ENCODE peak calls at places on chromosomes 13 and 19, in five cellular contexts. E is hepatocyte, F is SK-N-SH, N is neural progenitor cell, W is PC-3. C is an unnamed sample.

GRCh38 chr19:7076151-7076550 is 6.6 kb downstream of the ZNF557 start:
- DNase-seq in E (no peak), F (no peak), N (no peak), W (no peak), C (no peak)

GRCh38 chr13:26497991-26498423 is 59.5 kb upstream of the WASF3 start:
- DNase-seq in E (no peak), F (no peak), N (no peak), W (peak), C (no peak)

GRCh38 chr19:48844472-48844871 is 8.2 kb upstream of the HSD17B14 start:
- DNase-seq in E (no peak), F (peak), N (peak), W (peak), C (no peak)

GRCh38 chr19:32012206-32012605 is 333.2 kb upstream of the ZNF507 start:
- DNase-seq in E (no peak), F (no peak), N (no peak), W (no peak), C (no peak)

GRCh38 chr13:52084971-52085370 is 43.9 kb downstream of the NEK5 start:
- DNase-seq in E (no peak), F (no peak), N (no peak), W (peak), C (no peak)

GRCh38 chr13:50543767-50544166 is 299.7 kb downstream of the DLEU7 start:
- DNase-seq in E (peak), F (no peak), N (peak), W (peak), C (no peak)

GRCh38 chr19:48394331-48395169 is 1.1 kb downstream of the GRIN2D start:
- DNase-seq in E (no peak), F (no peak), N (no peak), W (no peak), C (no peak)

GRCh38 chr13:19772306-19772705 is 10.4 kb downstream of the PSPC1 start:
- DNase-seq in E (no peak), F (no peak), N (no peak), W (no peak), C (no peak)

GRCh38 chr13:112740502-112741131 is 50.8 kb downstream of the ATP11A start:
- DNase-seq in E (peak), F (no peak), N (no peak), W (no peak), C (no peak)

GRCh38 chr19:7699003-7699402 is 2.9 kb downstream of the FCER2 start:
- DNase-seq in E (no peak), F (no peak), N (no peak), W (no peak), C (no peak)

GRCh38 chr13:46648166-46648607 is 95.2 kb downstream of the LRCH1 start:
- DNase-seq in E (peak), F (no peak), N (peak), W (peak), C (peak)

GRCh38 chr19:4831351-4832340 is at the start of gene TICAM1:
- DNase-seq in E (peak), F (peak), N (no peak), W (peak), C (peak)

GRCh38 chr19:58317481-58318072 is 9.2 kb upstream of the ZSCAN22 start:
- DNase-seq in E (peak), F (no peak), N (peak), W (peak), C (peak)

GRCh38 chr13:94739235-94739634 is 26.9 kb upstream of the SOX21 start:
- DNase-seq in E (no peak), F (no peak), N (no peak), W (no peak), C (no peak)

GRCh38 chr13:114099918-114100445 is 32.4 kb downstream of the RASA3 start:
- DNase-seq in E (no peak), F (peak), N (peak), W (peak), C (peak)

GRCh38 chr19:14347999-14348889 is 33.0 kb upstream of the ADGRE5 start:
- DNase-seq in E (peak), F (peak), N (peak), W (peak), C (peak)
- TF ChIP-seq EZH2phosphoT487 in E (no peak), F (no peak), N (no peak), W (no peak), C (no peak)

GRCh38 chr19:50292216-50292827 is 36.9 kb downstream of the KCNC3 start:
- DNase-seq in E (no peak), F (no peak), N (no peak), W (no peak), C (no peak)
- H3K4me3 ChIP-seq in E (no peak), F (no peak), N (no peak), W (no peak), C (no peak)

GRCh38 chr13:42333613-42334328 is 61.8 kb downstream of the AKAP11 start:
- DNase-seq in E (peak), F (no peak), N (peak), W (peak), C (peak)
- TF ChIP-seq CTCF in E (peak), F (peak), N (peak), W (peak), C (peak)

GRCh38 chr19:35853038-35853756 is 893 bp upstream of the NPHS1 start:
- DNase-seq in E (no peak), F (no peak), N (no peak), W (no peak), C (no peak)

GRCh38 chr19:35859414-35859813 is 2.7 kb downstream of the KIRREL2 start:
- DNase-seq in E (no peak), F (no peak), N (no peak), W (no peak), C (no peak)

GRCh38 chr19:35858311-35858710 is 1.6 kb downstream of the KIRREL2 start:
- DNase-seq in E (peak), F (no peak), N (no peak), W (no peak), C (no peak)

GRCh38 chr19:35856001-35856400 is 710 bp upstream of the KIRREL2 start:
- DNase-seq in E (peak), F (peak), N (peak), W (no peak), C (no peak)

DNA sequence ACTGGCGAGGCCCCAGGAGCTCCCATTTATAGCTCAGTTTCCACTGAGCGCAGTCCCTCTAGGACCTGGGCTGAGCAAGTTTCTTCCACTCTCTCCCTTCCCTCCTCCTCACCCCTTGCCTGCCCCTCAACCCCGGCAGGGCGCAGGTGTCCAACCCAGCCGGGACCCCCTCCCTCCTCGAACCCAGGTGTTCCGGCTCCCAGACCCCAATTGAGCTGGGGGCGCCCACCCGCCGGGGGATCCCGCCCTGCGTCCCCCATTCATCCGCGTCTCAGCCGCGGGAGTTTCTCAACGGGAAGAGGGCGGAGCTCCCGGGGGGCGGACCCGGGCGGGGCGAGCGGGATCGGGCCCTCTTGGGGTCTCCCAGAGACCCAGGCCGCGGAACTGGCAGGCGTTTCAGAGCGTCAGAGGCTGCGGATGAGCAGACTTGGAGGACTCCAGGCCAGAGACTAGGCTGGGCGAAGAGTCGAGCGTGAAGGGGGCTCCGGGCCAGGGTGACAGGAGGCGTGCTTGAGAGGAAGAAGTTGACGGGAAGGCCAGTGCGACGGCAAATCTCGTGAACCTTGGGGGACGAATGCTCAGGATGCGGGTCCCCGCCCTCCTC is at the start of gene KIRREL2:
- DNase-seq in E (peak), F (peak), N (peak), W (no peak), C (peak)
- TF ChIP-seq EZH2phosphoT487 in E (no peak), F (no peak), N (no peak), W (no peak), C (no peak)

DNA sequence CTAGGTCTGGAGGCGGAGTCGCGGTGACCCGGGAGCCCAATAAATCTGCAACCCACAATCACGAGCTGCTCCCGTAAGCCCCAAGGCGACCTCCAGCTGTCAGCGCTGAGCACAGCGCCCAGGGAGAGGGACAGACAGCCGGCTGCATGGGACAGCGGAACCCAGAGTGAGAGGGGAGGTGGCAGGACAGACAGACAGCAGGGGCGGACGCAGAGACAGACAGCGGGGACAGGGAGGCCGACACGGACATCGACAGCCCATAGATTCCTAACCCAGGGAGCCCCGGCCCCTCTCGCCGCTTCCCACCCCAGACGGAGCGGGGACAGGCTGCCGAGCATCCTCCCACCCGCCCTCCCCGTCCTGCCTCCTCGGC is at the start of gene SLC5A5:
- DNase-seq in E (no peak), F (peak), N (peak), W (peak), C (no peak)
- H3K4me3 ChIP-seq in E (no peak), F (no peak), N (no peak), W (no peak), C (no peak)

DNA sequence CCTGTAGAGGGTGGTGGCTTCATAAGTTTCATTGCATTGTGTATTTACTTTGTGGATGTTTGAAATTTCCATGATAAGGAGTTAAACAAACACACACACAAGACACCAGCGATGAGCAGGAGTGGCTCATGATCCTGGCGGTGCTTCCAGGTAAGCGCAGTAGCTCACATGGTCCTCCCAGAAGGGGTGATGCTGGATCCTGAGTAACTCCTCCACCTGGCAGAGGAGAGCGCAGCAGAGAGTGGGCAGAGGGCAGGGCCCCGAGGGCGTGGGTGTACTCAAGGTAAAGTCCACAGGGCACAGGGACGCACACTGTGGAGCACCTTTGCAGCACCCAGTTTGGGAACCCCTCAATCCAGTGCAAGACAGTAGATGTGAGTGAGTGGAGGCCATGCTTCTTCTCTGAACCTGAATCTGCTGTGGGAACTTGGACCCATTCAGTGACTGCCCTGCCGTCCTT is 54.0 kb downstream of the RFX2 start:
- DNase-seq in E (peak), F (no peak), N (no peak), W (no peak), C (no peak)
- TF ChIP-seq CTCF in E (peak), F (no peak), N (no peak), W (no peak), C (no peak)

DNA sequence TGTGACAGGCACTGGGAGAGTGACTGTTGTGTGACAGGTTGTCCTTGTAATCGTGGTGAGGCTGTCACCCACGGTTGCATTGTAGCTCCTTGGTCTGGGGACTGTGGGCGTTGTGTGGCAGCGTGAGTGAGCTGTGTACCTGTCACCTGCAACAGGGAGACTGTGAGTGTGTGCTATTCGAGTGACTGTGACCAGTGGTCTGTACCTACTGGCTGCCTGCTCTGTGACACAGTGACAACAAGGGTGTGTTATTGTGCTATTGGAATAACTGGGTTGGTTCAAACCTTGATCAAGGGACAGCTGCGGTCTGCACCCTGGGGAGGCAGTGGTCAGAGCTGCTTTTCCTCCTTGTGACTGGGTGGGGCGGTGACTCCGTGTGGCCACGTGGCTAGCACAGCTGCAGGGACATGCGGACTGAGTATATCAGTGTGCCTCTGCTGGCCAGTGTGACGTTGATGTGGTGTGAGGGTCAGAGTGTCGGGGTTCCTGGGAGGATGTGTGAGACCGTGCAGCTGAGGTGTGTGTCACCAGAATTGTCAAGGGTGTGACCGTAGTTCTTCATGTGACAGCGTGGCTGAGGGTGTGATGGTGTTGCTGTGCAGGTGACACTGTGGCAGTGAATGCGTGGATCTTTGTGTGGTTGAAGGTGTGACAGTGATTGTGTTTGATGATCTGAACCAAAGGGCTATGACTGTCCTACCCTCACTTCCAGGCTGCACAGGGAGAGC is 10.1 kb upstream of the NFIX start:
- DNase-seq in E (peak), F (no peak), N (peak), W (no peak), C (no peak)
- TF ChIP-seq EZH2phosphoT487 in E (no peak), F (no peak), N (no peak), W (no peak), C (no peak)